ENCODE peak calls at places on chromosomes 16 and 17, in seven cellular contexts. One of them, this sample, is unnamed.

GRCh38 chr16:1613728-1614225 is 1.6 kb downstream of the CRAMP1 start:
- DNase-seq in GM13976: no peak
- DNase-seq in body of pancreas: peak; percentile 24
- DNase-seq in RWPE1: peak; percentile 36
- DNase-seq in AG04450: no peak
- DNase-seq in HFFc6: no peak
- DNase-seq in fibroblast of mammary gland: no peak
- DNase-seq in this sample: peak; percentile 38

GRCh38 chr17:72539981-72540897 is 419.4 kb downstream of the SOX9 start:
- DNase-seq in AG04450: no peak
- DNase-seq in body of pancreas: peak; percentile 81
- DNase-seq in fibroblast of mammary gland: peak; percentile 49
- DNase-seq in HFFc6: peak; percentile 64
- DNase-seq in GM13976: peak; percentile 92
- DNase-seq in RWPE1: peak; percentile 79
- DNase-seq in this sample: peak; percentile 59

GRCh38 chr17:45132569-45133463 is 501 bp upstream of the PLCD3 start:
- DNase-seq in RWPE1: peak; percentile 86
- DNase-seq in HFFc6: peak; percentile 77
- DNase-seq in AG04450: no peak
- DNase-seq in fibroblast of mammary gland: peak; percentile 68
- DNase-seq in body of pancreas: peak; percentile 82
- DNase-seq in GM13976: peak; percentile 96
- DNase-seq in this sample: peak; percentile 83

GRCh38 chr16:30358577-30358936 is 3.4 kb upstream of the CD2BP2 start:
- DNase-seq in HFFc6: no peak
- DNase-seq in body of pancreas: no peak
- DNase-seq in fibroblast of mammary gland: no peak
- DNase-seq in GM13976: no peak
- DNase-seq in AG04450: no peak
- DNase-seq in RWPE1: no peak
- DNase-seq in this sample: no peak

GRCh38 chr17:58710948-58711552 is 18.6 kb downstream of the RAD51C start:
- DNase-seq in GM13976: peak; percentile 40
- DNase-seq in HFFc6: peak; percentile 40
- DNase-seq in AG04450: peak; percentile 27
- DNase-seq in fibroblast of mammary gland: peak; percentile 71
- DNase-seq in body of pancreas: peak; percentile 40
- DNase-seq in RWPE1: peak; percentile 17
- DNase-seq in this sample: peak; percentile 72

GRCh38 chr16:84689126-84689525 is 10.7 kb upstream of the USP10 start:
- DNase-seq in fibroblast of mammary gland: peak; percentile 94
- DNase-seq in HFFc6: peak; percentile 89
- DNase-seq in GM13976: no peak
- DNase-seq in RWPE1: no peak
- DNase-seq in body of pancreas: no peak
- DNase-seq in AG04450: peak; percentile 83
- DNase-seq in this sample: peak; percentile 48

GRCh38 chr16:31477220-31478216 is 5.4 kb upstream of the SLC5A2 start:
- DNase-seq in RWPE1: no peak
- DNase-seq in HFFc6: no peak
- DNase-seq in GM13976: peak; percentile 71
- DNase-seq in body of pancreas: peak; percentile 82
- DNase-seq in fibroblast of mammary gland: no peak
- DNase-seq in AG04450: no peak
- DNase-seq in this sample: no peak

GRCh38 chr17:10631048-10631700 is 25.9 kb downstream of the MYH3 start:
- DNase-seq in AG04450: no peak
- DNase-seq in body of pancreas: no peak
- DNase-seq in GM13976: peak; percentile 66
- DNase-seq in RWPE1: peak; percentile 33
- DNase-seq in HFFc6: peak; percentile 21
- DNase-seq in fibroblast of mammary gland: peak; percentile 28
- DNase-seq in this sample: peak; percentile 24

GRCh38 chr17:78935419-78936323 is 10.5 kb upstream of the TIMP2 start:
- DNase-seq in body of pancreas: no peak
- DNase-seq in AG04450: peak; percentile 93
- DNase-seq in fibroblast of mammary gland: peak; percentile 99
- DNase-seq in GM13976: no peak
- DNase-seq in HFFc6: peak; percentile 98
- DNase-seq in RWPE1: peak; percentile 78
- DNase-seq in this sample: peak; percentile 89

GRCh38 chr17:82647593-82648164 is 565 bp downstream of the WDR45B start:
- DNase-seq in fibroblast of mammary gland: no peak
- DNase-seq in AG04450: no peak
- DNase-seq in RWPE1: peak; percentile 38
- DNase-seq in HFFc6: no peak
- DNase-seq in GM13976: peak; percentile 64
- DNase-seq in body of pancreas: peak; percentile 53
- DNase-seq in this sample: peak; percentile 21

GRCh38 chr17:74491645-74492044 is 25.2 kb downstream of the CD300A start:
- DNase-seq in AG04450: no peak
- DNase-seq in HFFc6: no peak
- DNase-seq in GM13976: peak; percentile 5
- DNase-seq in fibroblast of mammary gland: no peak
- DNase-seq in RWPE1: no peak
- DNase-seq in body of pancreas: no peak
- DNase-seq in this sample: no peak

GRCh38 chr16:64920211-64920610 is 201.7 kb downstream of the CDH11 start:
- DNase-seq in body of pancreas: no peak
- DNase-seq in GM13976: no peak
- DNase-seq in RWPE1: no peak
- DNase-seq in AG04450: no peak
- DNase-seq in HFFc6: no peak
- DNase-seq in fibroblast of mammary gland: no peak
- DNase-seq in this sample: no peak

GRCh38 chr16:20614201-20615141 is 38.3 kb upstream of the ACSM2B start:
- DNase-seq in AG04450: no peak
- DNase-seq in fibroblast of mammary gland: no peak
- DNase-seq in HFFc6: no peak
- DNase-seq in GM13976: no peak
- DNase-seq in RWPE1: no peak
- DNase-seq in body of pancreas: peak; percentile 52
- DNase-seq in this sample: no peak

GRCh38 chr16:67243481-67243880 is 3.8 kb downstream of the FHOD1 start:
- DNase-seq in GM13976: no peak
- DNase-seq in body of pancreas: no peak
- DNase-seq in fibroblast of mammary gland: no peak
- DNase-seq in RWPE1: no peak
- DNase-seq in AG04450: no peak
- DNase-seq in HFFc6: no peak
- DNase-seq in this sample: no peak

GRCh38 chr16:85650864-85651811 is 37.6 kb downstream of the GINS2 start:
- DNase-seq in fibroblast of mammary gland: no peak
- DNase-seq in HFFc6: no peak
- DNase-seq in body of pancreas: peak; percentile 56
- DNase-seq in RWPE1: no peak
- DNase-seq in AG04450: no peak
- DNase-seq in GM13976: no peak
- DNase-seq in this sample: no peak

GRCh38 chr17:4326608-4327007 is 39.9 kb downstream of the UBE2G1 start:
- DNase-seq in body of pancreas: no peak
- DNase-seq in GM13976: no peak
- DNase-seq in AG04450: no peak
- DNase-seq in RWPE1: no peak
- DNase-seq in HFFc6: no peak
- DNase-seq in fibroblast of mammary gland: no peak
- DNase-seq in this sample: no peak

GRCh38 chr17:26765860-26766709 is 527.8 kb upstream of the WSB1 start:
- DNase-seq in fibroblast of mammary gland: no peak
- DNase-seq in body of pancreas: no peak
- DNase-seq in RWPE1: no peak
- DNase-seq in GM13976: no peak
- DNase-seq in AG04450: no peak
- DNase-seq in HFFc6: no peak
- DNase-seq in this sample: no peak

GRCh38 chr16:21613361-21613760 is 14.0 kb downstream of the METTL9 start:
- DNase-seq in GM13976: no peak
- DNase-seq in RWPE1: no peak
- DNase-seq in HFFc6: no peak
- DNase-seq in fibroblast of mammary gland: no peak
- DNase-seq in body of pancreas: no peak
- DNase-seq in AG04450: no peak
- DNase-seq in this sample: no peak

GRCh38 chr16:63188076-63188771 is 1152.0 kb upstream of the CDH8 start:
- DNase-seq in fibroblast of mammary gland: no peak
- DNase-seq in HFFc6: no peak
- DNase-seq in AG04450: no peak
- DNase-seq in GM13976: no peak
- DNase-seq in body of pancreas: no peak
- DNase-seq in RWPE1: no peak
- DNase-seq in this sample: no peak

GRCh38 chr17:3916013-3916696 is at the start of gene P2RX1:
- DNase-seq in GM13976: no peak
- DNase-seq in AG04450: no peak
- DNase-seq in HFFc6: no peak
- DNase-seq in fibroblast of mammary gland: no peak
- DNase-seq in body of pancreas: no peak
- DNase-seq in RWPE1: no peak
- DNase-seq in this sample: no peak

GRCh38 chr16:58021661-58022551 is 3.6 kb upstream of the MMP15 start:
- DNase-seq in body of pancreas: no peak
- DNase-seq in GM13976: no peak
- DNase-seq in fibroblast of mammary gland: peak; percentile 75
- DNase-seq in HFFc6: peak; percentile 67
- DNase-seq in RWPE1: no peak
- DNase-seq in AG04450: no peak
- DNase-seq in this sample: no peak

GRCh38 chr17:50139950-50140885 is 10.3 kb upstream of the SAMD14 start:
- DNase-seq in RWPE1: peak; percentile 77
- DNase-seq in fibroblast of mammary gland: peak; percentile 83
- DNase-seq in GM13976: peak; percentile 90
- DNase-seq in body of pancreas: peak; percentile 79
- DNase-seq in HFFc6: peak; percentile 72
- DNase-seq in AG04450: no peak
- DNase-seq in this sample: peak; percentile 73

GRCh38 chr16:50960517-50961202 is 190.4 kb downstream of the SALL1 start:
- DNase-seq in body of pancreas: no peak
- DNase-seq in RWPE1: no peak
- DNase-seq in GM13976: no peak
- DNase-seq in AG04450: no peak
- DNase-seq in HFFc6: no peak
- DNase-seq in fibroblast of mammary gland: no peak
- DNase-seq in this sample: no peak

GRCh38 chr16:82192665-82193064 is 22.6 kb upstream of the MPHOSPH6 start:
- DNase-seq in fibroblast of mammary gland: peak; percentile 85
- DNase-seq in GM13976: no peak
- DNase-seq in HFFc6: peak; percentile 71
- DNase-seq in body of pancreas: no peak
- DNase-seq in RWPE1: peak; percentile 57
- DNase-seq in AG04450: peak; percentile 44
- DNase-seq in this sample: peak; percentile 57

GRCh38 chr17:63679214-63679613 is 20.7 kb downstream of the LIMD2 start:
- DNase-seq in GM13976: no peak
- DNase-seq in body of pancreas: no peak
- DNase-seq in AG04450: no peak
- DNase-seq in HFFc6: no peak
- DNase-seq in RWPE1: no peak
- DNase-seq in fibroblast of mammary gland: no peak
- DNase-seq in this sample: no peak
- TF ChIP-seq CTCF in GM13976: no peak
- TF ChIP-seq CTCF in body of pancreas: no peak
- TF ChIP-seq CTCF in AG04450: peak; percentile 7
- TF ChIP-seq CTCF in HFFc6: no peak
- TF ChIP-seq CTCF in RWPE1: no peak
- TF ChIP-seq CTCF in fibroblast of mammary gland: no peak
- TF ChIP-seq CTCF in this sample: no peak

DNA sequence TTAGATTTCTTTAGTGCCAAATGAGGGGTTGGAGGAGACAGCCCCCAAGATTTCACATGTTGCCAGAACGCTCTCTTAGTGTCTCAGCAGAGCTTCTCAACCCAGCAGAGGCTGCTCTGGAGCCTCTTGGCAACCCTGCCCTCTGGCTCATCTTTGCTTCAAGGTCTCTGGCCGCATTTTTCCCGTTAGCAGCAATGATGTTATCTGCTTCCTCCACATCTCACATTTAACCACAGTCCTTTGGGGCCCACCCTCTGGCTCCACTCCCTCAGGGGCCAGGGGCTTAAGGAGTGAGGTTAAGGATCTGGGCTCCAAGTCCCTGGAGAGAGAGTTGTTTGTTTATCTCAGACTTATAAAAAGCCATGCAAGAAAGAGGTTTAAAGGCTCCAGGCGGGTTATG is 3.3 kb upstream of the XYLT1 start:
- DNase-seq in fibroblast of mammary gland: peak; percentile 42
- DNase-seq in HFFc6: peak; percentile 37
- DNase-seq in body of pancreas: no peak
- DNase-seq in RWPE1: no peak
- DNase-seq in AG04450: no peak
- DNase-seq in GM13976: no peak
- DNase-seq in this sample: no peak
- TF ChIP-seq CTCF in fibroblast of mammary gland: peak; percentile 16
- TF ChIP-seq CTCF in HFFc6: no peak
- TF ChIP-seq CTCF in body of pancreas: no peak
- TF ChIP-seq CTCF in RWPE1: no peak
- TF ChIP-seq CTCF in AG04450: no peak
- TF ChIP-seq CTCF in GM13976: no peak
- TF ChIP-seq CTCF in this sample: no peak

DNA sequence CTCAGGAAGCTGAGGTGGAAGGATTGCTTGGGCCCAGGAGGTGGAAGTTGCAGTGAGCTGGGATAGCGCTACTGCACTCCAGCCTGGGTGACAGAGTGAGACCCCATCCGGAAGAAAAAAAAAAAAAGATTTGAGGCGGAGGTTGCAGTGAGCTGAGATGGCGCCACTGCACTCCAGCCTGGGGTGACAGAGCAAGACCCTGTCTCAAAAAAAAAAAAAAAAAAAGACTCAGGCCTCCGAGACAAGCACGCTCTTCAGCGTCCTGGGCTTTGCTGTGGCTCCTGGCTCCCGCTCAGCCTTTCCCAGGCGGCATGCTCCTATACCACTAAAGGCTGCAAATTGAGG is 11.0 kb upstream of the SPHK1 start:
- DNase-seq in HFFc6: no peak
- DNase-seq in AG04450: no peak
- DNase-seq in fibroblast of mammary gland: no peak
- DNase-seq in RWPE1: no peak
- DNase-seq in GM13976: no peak
- DNase-seq in body of pancreas: no peak
- DNase-seq in this sample: no peak
- TF ChIP-seq CTCF in HFFc6: no peak
- TF ChIP-seq CTCF in AG04450: no peak
- TF ChIP-seq CTCF in fibroblast of mammary gland: no peak
- TF ChIP-seq CTCF in RWPE1: no peak
- TF ChIP-seq CTCF in GM13976: no peak
- TF ChIP-seq CTCF in body of pancreas: no peak
- TF ChIP-seq CTCF in this sample: no peak

DNA sequence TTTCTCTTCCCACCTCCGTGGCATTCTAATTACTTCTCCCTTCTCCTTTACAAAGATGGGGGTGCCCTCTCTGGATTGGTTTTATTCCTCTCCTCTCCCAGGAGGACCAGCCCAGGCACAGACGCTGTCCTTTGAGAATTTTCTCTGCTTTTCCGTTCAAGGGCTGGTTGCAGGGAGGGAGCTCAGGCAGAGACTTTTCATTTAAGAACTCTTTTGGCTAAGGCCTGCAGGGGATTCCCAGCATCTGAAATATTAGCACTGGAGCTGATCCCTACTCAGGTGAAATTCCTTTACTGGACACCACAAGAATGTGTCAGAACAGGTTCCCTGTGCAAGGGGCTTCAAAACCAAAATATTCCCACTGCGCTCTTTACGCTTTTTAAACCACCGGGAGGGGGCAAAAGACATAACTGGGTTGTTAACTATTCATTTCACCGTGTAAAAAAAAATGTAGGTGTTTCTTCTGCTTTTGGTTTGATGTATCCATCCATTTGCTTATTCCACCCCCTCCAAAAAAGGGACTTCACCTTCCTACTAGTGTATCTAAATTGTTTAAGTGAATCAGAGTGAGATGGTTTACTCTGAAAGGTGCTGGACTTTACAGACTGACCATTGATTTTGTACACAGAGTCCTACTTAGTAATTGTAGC is 1.4 kb downstream of the NFAT5 start:
- DNase-seq in AG04450: no peak
- DNase-seq in fibroblast of mammary gland: no peak
- DNase-seq in RWPE1: peak; percentile 52
- DNase-seq in body of pancreas: peak; percentile 16
- DNase-seq in HFFc6: no peak
- DNase-seq in GM13976: peak; percentile 50
- DNase-seq in this sample: peak; percentile 65
- TF ChIP-seq CTCF in AG04450: peak; percentile 40
- TF ChIP-seq CTCF in fibroblast of mammary gland: peak; percentile 30
- TF ChIP-seq CTCF in RWPE1: no peak
- TF ChIP-seq CTCF in body of pancreas: no peak
- TF ChIP-seq CTCF in HFFc6: peak; percentile 51
- TF ChIP-seq CTCF in GM13976: no peak
- TF ChIP-seq CTCF in this sample: no peak

This sample was measured in MCF 10A.